ENCODE peak calls at places on chromosomes 12 and 14, in eight cellular contexts. N is RPMI8226; K is activated CD8-positive, alpha-beta memory T cell treated with anti-CD3 and anti-CD28 coated beads, Interleukin-2, amount 10 ng/mL, durations not matched to agents 7 days and 5 days; C is effector memory CD4-positive, alpha-beta T cell; G is AML-193; S is suprapubic skin; W is glutamatergic neuron; J is lower leg skin. A is an unnamed sample.

GRCh38 chr12:109617496-109617895 is 43.9 kb downstream of the MVK start:
- DNase-seq in N (no peak), K (no peak), C (no peak), G (no peak), S (no peak), W (no peak), J (no peak), A (no peak)

GRCh38 chr12:120468846-120469449 is 600 bp downstream of the SRSF9 start:
- DNase-seq in N (no peak), K (peak), C (no peak), G (no peak), S (no peak), W (peak), J (no peak), A (peak)

GRCh38 chr12:42617622-42618021 is 28.1 kb upstream of the PRICKLE1 start:
- DNase-seq in N (no peak), K (no peak), C (no peak), G (no peak), S (no peak), W (no peak), J (no peak), A (no peak)

GRCh38 chr12:3200779-3201738 is 123.9 kb downstream of the TSPAN9 start:
- DNase-seq in N (no peak), K (no peak), C (no peak), G (no peak), S (no peak), W (peak), J (no peak), A (no peak)

GRCh38 chr12:93381183-93381975 is 3.7 kb downstream of the NUDT4 start:
- DNase-seq in N (no peak), K (no peak), C (no peak), G (no peak), S (no peak), W (no peak), J (no peak), A (no peak)

GRCh38 chr12:65656904-65657351 is 167.4 kb upstream of the HMGA2 start:
- DNase-seq in N (no peak), K (no peak), C (no peak), G (peak), S (no peak), W (no peak), J (no peak), A (no peak)

GRCh38 chr12:50633950-50634349 is 129.2 kb downstream of the DIP2B start:
- DNase-seq in N (no peak), K (no peak), C (no peak), G (no peak), S (no peak), W (no peak), J (no peak), A (no peak)

GRCh38 chr14:24784981-24785380 is 151.0 kb upstream of the GZMB start:
- DNase-seq in N (no peak), K (no peak), C (no peak), G (no peak), S (no peak), W (no peak), J (no peak), A (no peak)

GRCh38 chr12:38141239-38141638 is 175.3 kb upstream of the ALG10B start:
- DNase-seq in N (no peak), K (no peak), C (no peak), G (no peak), S (peak), W (no peak), J (no peak), A (no peak)

GRCh38 chr12:114450511-114451300 is 44.8 kb upstream of the TBX5 start:
- DNase-seq in N (no peak), K (no peak), C (no peak), G (no peak), S (no peak), W (no peak), J (no peak), A (no peak)

GRCh38 chr12:78198896-78199295 is 368.2 kb downstream of the NAV3 start:
- DNase-seq in N (no peak), K (no peak), C (no peak), G (no peak), S (no peak), W (no peak), J (no peak), A (no peak)

GRCh38 chr12:76024942-76025600 is 6.5 kb downstream of the PHLDA1 start:
- DNase-seq in N (no peak), K (no peak), C (no peak), G (peak), S (no peak), W (no peak), J (no peak), A (no peak)

GRCh38 chr12:79250186-79250585 is 385.6 kb downstream of the SYT1 start:
- DNase-seq in N (no peak), K (no peak), C (no peak), G (no peak), S (no peak), W (no peak), J (no peak), A (no peak)

GRCh38 chr12:116233669-116234068 is 43.8 kb downstream of the MED13L start:
- DNase-seq in N (no peak), K (no peak), C (no peak), G (no peak), S (no peak), W (no peak), J (no peak), A (no peak)

GRCh38 chr12:62484234-62484633 is 17.6 kb downstream of the MON2 start:
- DNase-seq in N (no peak), K (no peak), C (no peak), G (no peak), S (no peak), W (no peak), J (no peak), A (no peak)

GRCh38 chr12:54207539-54208267 is 18.9 kb upstream of the SMUG1 start:
- DNase-seq in N (peak), K (peak), C (peak), G (peak), S (peak), W (peak), J (peak), A (peak)

GRCh38 chr14:67641902-67642749 is 22.4 kb downstream of the ARG2 start:
- DNase-seq in N (no peak), K (peak), C (no peak), G (no peak), S (no peak), W (no peak), J (no peak), A (no peak)

GRCh38 chr12:48938805-48939204 is 13.5 kb upstream of the FKBP11 start:
- DNase-seq in N (peak), K (no peak), C (no peak), G (no peak), S (no peak), W (no peak), J (no peak), A (no peak)